ENCODE peak calls at places on chromosomes 4 and X, in six cellular contexts. Q is LoVo; X is GM13977; A is CD8-positive, alpha-beta memory T cell; F is bronchial epithelial cell; H is SJSA1. B is an unnamed sample.

GRCh38 chrX:13717697-13718483 is 16.5 kb downstream of the TRAPPC2 start:
- DNase-seq in F (no peak), Q (no peak), A (no peak), X (no peak), H (no peak), B (no peak)

GRCh38 chr4:41784191-41784979 is 35.9 kb upstream of the PHOX2B start:
- DNase-seq in X (no peak), Q (no peak), F (no peak), A (no peak), H (no peak), B (no peak)

GRCh38 chr4:119585771-119586170 is 42.8 kb downstream of the PDE5A start:
- DNase-seq in Q (no peak), X (no peak), F (peak; percentile 63), H (no peak), A (no peak), B (no peak)

GRCh38 chrX:102976793-102977495 is 39.9 kb downstream of the RAB40AL start:
- DNase-seq in H (no peak), A (no peak), F (peak; percentile 72), X (no peak), Q (peak; percentile 9), B (peak; percentile 69)

GRCh38 chrX:40153335-40154221 is 55.8 kb upstream of the BCOR start:
- DNase-seq in A (peak; percentile 72), Q (no peak), F (no peak), H (peak; percentile 54), X (peak; percentile 86), B (peak; percentile 59)

GRCh38 chrX:78573630-78574029 is 85.5 kb downstream of the RTL3 start:
- DNase-seq in Q (no peak), H (no peak), F (no peak), X (no peak), A (no peak), B (no peak)

GRCh38 chr4:87093443-87094123 is 126.8 kb downstream of the KLHL8 start:
- DNase-seq in H (no peak), A (peak; percentile 58), Q (peak; percentile 39), F (peak; percentile 100), X (peak; percentile 69), B (peak; percentile 54)

GRCh38 chr4:84455697-84456096 is 43.4 kb downstream of the NKX6-1 start:
- DNase-seq in H (no peak), Q (no peak), X (no peak), A (no peak), F (no peak), B (no peak)

GRCh38 chr4:74933562-74934015 is 673 bp downstream of the PARM1 start:
- DNase-seq in H (no peak), X (no peak), Q (no peak), F (no peak), A (no peak), B (peak; percentile 53)

GRCh38 chr4:46258436-46258835 is 131.5 kb downstream of the GABRA2 start:
- DNase-seq in F (no peak), Q (no peak), A (no peak), X (no peak), H (no peak), B (no peak)

GRCh38 chrX:42490111-42490510 is 287.9 kb downstream of the PPP1R2C start:
- DNase-seq in Q (no peak), H (no peak), X (no peak), A (no peak), F (no peak), B (no peak)

GRCh38 chrX:138777230-138777629 is 65.7 kb upstream of the FGF13 start:
- DNase-seq in H (no peak), F (no peak), X (no peak), A (no peak), Q (no peak), B (no peak)